ENCODE peak calls at places on chromosomes 6 and 20, in nine cellular contexts. One of them, this sample, is unnamed.

GRCh38 chr6:89987140-89987539 is 92.9 kb downstream of the GJA10 start:
- DNase-seq in uterus: no peak
- DNase-seq in H1: no peak
- DNase-seq in body of pancreas: no peak
- DNase-seq in spleen: no peak
- DNase-seq in IMR-90: peak; percentile 32
- DNase-seq in heart left ventricle: no peak
- DNase-seq in transverse colon: no peak
- DNase-seq in ovary: no peak
- DNase-seq in this sample: no peak

GRCh38 chr6:110387986-110388385 is 27.4 kb downstream of the DDO start:
- DNase-seq in spleen: no peak
- DNase-seq in uterus: no peak
- DNase-seq in transverse colon: no peak
- DNase-seq in H1: no peak
- DNase-seq in body of pancreas: no peak
- DNase-seq in ovary: no peak
- DNase-seq in IMR-90: no peak
- DNase-seq in heart left ventricle: no peak
- DNase-seq in this sample: no peak

GRCh38 chr6:131867744-131868143 is 59.9 kb downstream of the ENPP1 start:
- DNase-seq in transverse colon: no peak
- DNase-seq in uterus: no peak
- DNase-seq in heart left ventricle: no peak
- DNase-seq in body of pancreas: no peak
- DNase-seq in ovary: no peak
- DNase-seq in IMR-90: peak; percentile 66
- DNase-seq in spleen: no peak
- DNase-seq in H1: no peak
- DNase-seq in this sample: no peak

GRCh38 chr6:46642928-46643751 is 9.5 kb downstream of the CYP39A1 start:
- DNase-seq in uterus: no peak
- DNase-seq in H1: no peak
- DNase-seq in IMR-90: no peak
- DNase-seq in ovary: no peak
- DNase-seq in body of pancreas: no peak
- DNase-seq in heart left ventricle: no peak
- DNase-seq in transverse colon: no peak
- DNase-seq in spleen: no peak
- DNase-seq in this sample: no peak

GRCh38 chr6:101000334-101000733 is 119.2 kb upstream of the ASCC3 start:
- DNase-seq in IMR-90: no peak
- DNase-seq in ovary: no peak
- DNase-seq in H1: no peak
- DNase-seq in body of pancreas: no peak
- DNase-seq in uterus: no peak
- DNase-seq in spleen: no peak
- DNase-seq in transverse colon: no peak
- DNase-seq in heart left ventricle: no peak
- DNase-seq in this sample: no peak

GRCh38 chr6:156010-156409 is 136.3 kb upstream of the DUSP22 start:
- DNase-seq in body of pancreas: no peak
- DNase-seq in heart left ventricle: no peak
- DNase-seq in spleen: no peak
- DNase-seq in IMR-90: no peak
- DNase-seq in H1: no peak
- DNase-seq in ovary: no peak
- DNase-seq in transverse colon: no peak
- DNase-seq in uterus: no peak
- DNase-seq in this sample: no peak

GRCh38 chr20:46802696-46803445 is 91.8 kb upstream of the EYA2 start:
- DNase-seq in transverse colon: no peak
- DNase-seq in body of pancreas: no peak
- DNase-seq in IMR-90: no peak
- DNase-seq in spleen: no peak
- DNase-seq in uterus: no peak
- DNase-seq in heart left ventricle: no peak
- DNase-seq in ovary: no peak
- DNase-seq in H1: no peak
- DNase-seq in this sample: no peak

GRCh38 chr20:44092551-44093248 is 94.3 kb downstream of the JPH2 start:
- DNase-seq in H1: no peak
- DNase-seq in transverse colon: no peak
- DNase-seq in uterus: no peak
- DNase-seq in ovary: no peak
- DNase-seq in heart left ventricle: no peak
- DNase-seq in IMR-90: peak; percentile 49
- DNase-seq in spleen: no peak
- DNase-seq in body of pancreas: no peak
- DNase-seq in this sample: peak; percentile 4

GRCh38 chr6:53664623-53665022 is 933 bp downstream of the KLHL31 start:
- DNase-seq in ovary: no peak
- DNase-seq in uterus: no peak
- DNase-seq in heart left ventricle: peak; percentile 78
- DNase-seq in H1: no peak
- DNase-seq in transverse colon: no peak
- DNase-seq in body of pancreas: no peak
- DNase-seq in IMR-90: no peak
- DNase-seq in spleen: no peak
- DNase-seq in this sample: peak; percentile 80

GRCh38 chr6:135260612-135261011 is 79.5 kb downstream of the MYB start:
- DNase-seq in H1: no peak
- DNase-seq in IMR-90: no peak
- DNase-seq in heart left ventricle: no peak
- DNase-seq in spleen: no peak
- DNase-seq in ovary: no peak
- DNase-seq in body of pancreas: no peak
- DNase-seq in uterus: no peak
- DNase-seq in transverse colon: no peak
- DNase-seq in this sample: no peak

GRCh38 chr6:135258970-135259369 is 77.9 kb downstream of the MYB start:
- DNase-seq in body of pancreas: no peak
- DNase-seq in heart left ventricle: no peak
- DNase-seq in transverse colon: no peak
- DNase-seq in H1: no peak
- DNase-seq in IMR-90: no peak
- DNase-seq in ovary: no peak
- DNase-seq in uterus: no peak
- DNase-seq in spleen: no peak
- DNase-seq in this sample: no peak

GRCh38 chr6:135256866-135257265 is 75.8 kb downstream of the MYB start:
- DNase-seq in transverse colon: no peak
- DNase-seq in ovary: no peak
- DNase-seq in heart left ventricle: no peak
- DNase-seq in spleen: no peak
- DNase-seq in uterus: no peak
- DNase-seq in H1: no peak
- DNase-seq in body of pancreas: no peak
- DNase-seq in IMR-90: no peak
- DNase-seq in this sample: no peak

GRCh38 chr6:135254471-135254870 is 73.4 kb downstream of the MYB start:
- DNase-seq in ovary: no peak
- DNase-seq in heart left ventricle: no peak
- DNase-seq in H1: no peak
- DNase-seq in spleen: no peak
- DNase-seq in body of pancreas: no peak
- DNase-seq in IMR-90: no peak
- DNase-seq in uterus: no peak
- DNase-seq in transverse colon: peak; percentile 56
- DNase-seq in this sample: no peak

DNA sequence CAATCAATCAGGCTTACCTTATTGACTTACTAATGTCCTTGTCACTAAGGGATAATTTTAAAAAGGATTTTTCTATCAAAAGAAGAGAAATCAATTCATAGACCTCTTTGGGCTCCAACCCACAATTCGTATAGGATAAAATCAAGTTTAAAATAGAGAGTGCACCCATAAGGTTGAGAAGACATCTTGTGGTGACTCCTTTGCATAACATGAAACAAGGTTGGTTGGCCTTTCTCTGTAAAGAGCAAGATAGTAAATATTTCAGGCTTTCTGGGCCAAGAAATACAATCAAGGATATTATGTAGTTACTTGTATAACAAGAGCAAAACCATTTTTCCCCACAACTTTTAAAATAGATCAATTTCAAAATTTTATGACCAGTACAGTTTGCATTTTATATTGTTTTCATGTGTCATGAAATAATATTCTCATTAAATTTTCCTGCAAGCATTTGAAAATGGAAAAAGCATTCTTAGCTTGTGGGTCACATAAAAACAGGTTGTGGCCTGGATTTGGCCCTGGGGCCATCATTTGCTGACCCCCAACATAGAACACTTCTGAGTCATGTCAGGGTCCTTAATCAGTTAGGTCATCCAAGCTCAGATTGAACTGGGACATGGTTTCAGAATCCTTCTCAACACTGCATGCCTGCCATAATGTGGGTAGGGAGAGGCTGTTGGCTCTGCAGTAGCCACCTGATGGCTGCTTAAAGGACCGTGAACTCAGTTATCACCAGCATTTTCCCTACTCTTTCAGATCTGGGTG is 76.7 kb downstream of the MYB start:
- DNase-seq in transverse colon: no peak
- DNase-seq in spleen: no peak
- DNase-seq in uterus: no peak
- DNase-seq in ovary: no peak
- DNase-seq in H1: no peak
- DNase-seq in IMR-90: no peak
- DNase-seq in heart left ventricle: no peak
- DNase-seq in body of pancreas: no peak
- DNase-seq in this sample: no peak
- TF ChIP-seq CTCF in transverse colon: peak; percentile 18
- TF ChIP-seq CTCF in spleen: no peak
- TF ChIP-seq CTCF in uterus: no peak
- TF ChIP-seq CTCF in ovary: no peak
- TF ChIP-seq CTCF in H1: no peak
- TF ChIP-seq CTCF in IMR-90: no peak
- TF ChIP-seq CTCF in heart left ventricle: no peak
- TF ChIP-seq CTCF in body of pancreas: no peak
- TF ChIP-seq CTCF in this sample: no peak

DNA sequence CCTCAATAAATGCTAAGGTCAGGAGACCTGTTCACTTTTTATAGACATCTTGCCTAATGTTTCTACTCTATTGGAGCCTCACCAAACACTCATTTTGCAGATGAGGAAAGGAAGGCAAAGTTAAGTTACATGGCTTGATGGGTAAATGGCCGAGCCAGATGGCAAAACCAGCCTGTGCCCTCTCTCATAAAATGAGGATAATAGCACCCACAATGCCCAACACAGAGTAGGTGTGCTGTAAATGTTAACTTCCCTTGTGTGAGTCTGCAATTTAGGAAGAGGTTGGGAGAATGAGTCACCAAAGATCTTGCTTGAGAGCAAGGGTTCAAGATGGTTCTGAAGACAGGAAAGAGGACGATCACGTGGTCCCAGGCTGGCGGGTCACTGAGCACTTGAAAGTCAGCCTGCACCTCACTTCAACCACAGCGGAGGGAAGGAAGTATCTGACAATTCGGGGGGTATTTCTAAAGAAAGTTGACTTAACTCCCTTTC is 3.3 kb downstream of the KCNK5 start:
- DNase-seq in IMR-90: no peak
- DNase-seq in uterus: no peak
- DNase-seq in transverse colon: no peak
- DNase-seq in body of pancreas: no peak
- DNase-seq in heart left ventricle: no peak
- DNase-seq in H1: no peak
- DNase-seq in ovary: no peak
- DNase-seq in spleen: peak; percentile 84
- DNase-seq in this sample: no peak
- TF ChIP-seq POLR2A in IMR-90: no peak
- TF ChIP-seq POLR2A in uterus: no peak
- TF ChIP-seq POLR2A in transverse colon: no peak
- TF ChIP-seq POLR2A in body of pancreas: no peak
- TF ChIP-seq POLR2A in heart left ventricle: no peak
- TF ChIP-seq POLR2A in H1: no peak
- TF ChIP-seq POLR2A in ovary: no peak
- TF ChIP-seq POLR2A in spleen: no peak
- TF ChIP-seq POLR2A in this sample: no peak

GRCh38 chr6:40912158-40912946 is 126.7 kb downstream of the UNC5CL start:
- DNase-seq in spleen: no peak
- DNase-seq in ovary: peak; percentile 42
- DNase-seq in H1: peak; percentile 17
- DNase-seq in uterus: no peak
- DNase-seq in body of pancreas: peak; percentile 76
- DNase-seq in IMR-90: no peak
- DNase-seq in heart left ventricle: peak; percentile 46
- DNase-seq in transverse colon: peak; percentile 61
- DNase-seq in this sample: no peak
- TF ChIP-seq CTCF in spleen: peak; percentile 56
- TF ChIP-seq CTCF in ovary: no peak
- TF ChIP-seq CTCF in H1: peak; percentile 78
- TF ChIP-seq CTCF in uterus: peak; percentile 34
- TF ChIP-seq CTCF in body of pancreas: peak; percentile 63
- TF ChIP-seq CTCF in IMR-90: peak; percentile 14
- TF ChIP-seq CTCF in heart left ventricle: peak; percentile 54
- TF ChIP-seq CTCF in transverse colon: peak; percentile 54
- TF ChIP-seq CTCF in this sample: peak; percentile 63

GRCh38 chr20:62312662-62312977 is 9.8 kb downstream of the ADRM1 start:
- DNase-seq in ovary: no peak
- DNase-seq in heart left ventricle: no peak
- DNase-seq in uterus: no peak
- DNase-seq in body of pancreas: no peak
- DNase-seq in IMR-90: no peak
- DNase-seq in H1: no peak
- DNase-seq in spleen: no peak
- DNase-seq in transverse colon: no peak
- DNase-seq in this sample: no peak

GRCh38 chr20:62314339-62314638 is 11.5 kb downstream of the ADRM1 start:
- DNase-seq in spleen: no peak
- DNase-seq in uterus: no peak
- DNase-seq in transverse colon: no peak
- DNase-seq in H1: no peak
- DNase-seq in body of pancreas: no peak
- DNase-seq in IMR-90: no peak
- DNase-seq in ovary: no peak
- DNase-seq in heart left ventricle: no peak
- DNase-seq in this sample: no peak

GRCh38 chr20:62313460-62314338 is 10.9 kb downstream of the ADRM1 start:
- DNase-seq in H1: no peak
- DNase-seq in heart left ventricle: no peak
- DNase-seq in ovary: no peak
- DNase-seq in IMR-90: no peak
- DNase-seq in uterus: no peak
- DNase-seq in body of pancreas: no peak
- DNase-seq in spleen: no peak
- DNase-seq in transverse colon: no peak
- DNase-seq in this sample: no peak

GRCh38 chr20:62311832-62312661 is 9.2 kb downstream of the ADRM1 start:
- DNase-seq in ovary: no peak
- DNase-seq in heart left ventricle: no peak
- DNase-seq in uterus: no peak
- DNase-seq in body of pancreas: no peak
- DNase-seq in H1: no peak
- DNase-seq in transverse colon: no peak
- DNase-seq in IMR-90: no peak
- DNase-seq in spleen: no peak
- DNase-seq in this sample: no peak

DNA sequence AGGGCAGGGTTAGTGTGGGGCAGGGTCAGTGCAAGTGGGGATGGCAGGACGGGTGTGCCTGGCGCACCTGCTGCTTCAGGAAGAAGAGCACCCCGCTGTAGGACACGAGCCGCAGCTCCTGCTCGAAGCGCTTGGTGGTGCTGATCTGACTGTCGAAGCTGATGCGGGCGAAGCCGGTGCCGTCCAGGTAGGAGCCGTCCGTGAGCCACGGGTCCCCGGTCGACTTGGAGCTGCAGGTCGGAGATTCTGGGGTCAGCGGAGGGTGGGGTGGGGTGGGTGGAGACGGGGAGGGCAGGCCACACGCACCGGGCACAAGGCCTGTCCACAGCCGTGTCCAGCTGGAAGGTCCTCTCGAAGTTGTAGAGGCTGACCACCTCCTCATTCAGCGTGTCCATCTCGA is 10.2 kb downstream of the ADRM1 start:
- DNase-seq in ovary: no peak
- DNase-seq in H1: no peak
- DNase-seq in IMR-90: no peak
- DNase-seq in heart left ventricle: no peak
- DNase-seq in uterus: no peak
- DNase-seq in body of pancreas: no peak
- DNase-seq in spleen: no peak
- DNase-seq in transverse colon: no peak
- DNase-seq in this sample: no peak
- TF ChIP-seq POLR2A in ovary: no peak
- TF ChIP-seq POLR2A in H1: no peak
- TF ChIP-seq POLR2A in IMR-90: no peak
- TF ChIP-seq POLR2A in heart left ventricle: no peak
- TF ChIP-seq POLR2A in uterus: no peak
- TF ChIP-seq POLR2A in body of pancreas: no peak
- TF ChIP-seq POLR2A in spleen: no peak
- TF ChIP-seq POLR2A in transverse colon: no peak
- TF ChIP-seq POLR2A in this sample: no peak